ENCODE peak calls at places on chromosome 18, in seven cellular contexts. U, N, W, F, R, J and Y are unnamed samples.
A peak's percentile ranks its signal among the peaks of the same experiment; 100 is the strongest.

GRCh38 chr18:10127721-10128120 is 213.9 kb downstream of the VAPA start:
- DNase-seq in J (no peak), W (no peak), N (no peak), U (no peak), R (no peak), F (no peak), Y (no peak)

GRCh38 chr18:34595673-34596072 is 114.4 kb upstream of the DTNA start:
- DNase-seq in J (no peak), F (no peak), W (peak; percentile 1), U (no peak), R (no peak), N (peak; percentile 8), Y (no peak)

GRCh38 chr18:23302852-23303527 is 150.1 kb upstream of the RIOK3 start:
- DNase-seq in N (no peak), F (no peak), U (peak; percentile 60), W (no peak), R (no peak), J (no peak), Y (peak; percentile 70)

GRCh38 chr18:78980279-78980771 is 707 bp downstream of the SALL3 start:
- DNase-seq in F (no peak), J (no peak), W (no peak), N (no peak), R (no peak), U (peak; percentile 37), Y (no peak)

GRCh38 chr18:79581406-79581805 is 98.2 kb upstream of the CTDP1 start:
- DNase-seq in J (no peak), U (no peak), N (no peak), R (no peak), F (no peak), W (no peak), Y (peak; percentile 39)

GRCh38 chr18:26655614-26656400 is 107.5 kb upstream of the KCTD1 start:
- DNase-seq in F (peak; percentile 62), J (peak; percentile 48), W (peak; percentile 75), N (peak; percentile 59), U (peak; percentile 60), R (no peak), Y (no peak)

GRCh38 chr18:24837065-24837464 is 376.6 kb downstream of the HRH4 start:
- DNase-seq in W (no peak), F (no peak), R (no peak), J (no peak), N (peak; percentile 30), U (no peak), Y (no peak)

GRCh38 chr18:79515331-79515730 is 119.6 kb downstream of the NFATC1 start:
- DNase-seq in R (peak; percentile 43), W (no peak), J (no peak), N (no peak), U (peak; percentile 29), F (peak; percentile 27), Y (no peak)

GRCh38 chr18:57519668-57520424 is 66.7 kb downstream of the FECH start:
- DNase-seq in N (no peak), F (no peak), J (no peak), U (no peak), W (peak; percentile 5), R (no peak), Y (no peak)

GRCh38 chr18:79706006-79706405 is 26.4 kb downstream of the CTDP1 start:
- DNase-seq in J (no peak), W (no peak), U (no peak), R (no peak), N (no peak), F (no peak), Y (no peak)

GRCh38 chr18:37441821-37442220 is 123.8 kb downstream of the CELF4 start:
- DNase-seq in R (no peak), F (no peak), J (no peak), W (no peak), N (no peak), U (no peak), Y (no peak)

GRCh38 chr18:6205706-6206105 is 209.0 kb downstream of the L3MBTL4 start:
- DNase-seq in J (no peak), F (no peak), R (no peak), W (no peak), N (no peak), U (no peak), Y (peak; percentile 37)

GRCh38 chr18:75335511-75335910 is 92.0 kb downstream of the SMIM21 start:
- DNase-seq in W (no peak), U (no peak), N (no peak), J (no peak), R (no peak), F (no peak), Y (no peak)

GRCh38 chr18:8140841-8141501 is 468.3 kb upstream of the RAB12 start:
- DNase-seq in R (peak; percentile 66), J (peak; percentile 68), F (no peak), W (peak; percentile 19), U (no peak), N (peak; percentile 59), Y (peak; percentile 56)

GRCh38 chr18:62760403-62760734 is 45.0 kb downstream of the PHLPP1 start:
- DNase-seq in J (no peak), N (no peak), F (no peak), R (no peak), U (no peak), W (no peak), Y (no peak)

GRCh38 chr18:50453014-50453680 is 78.3 kb downstream of the SKA1 start:
- DNase-seq in F (no peak), R (no peak), N (no peak), J (no peak), W (no peak), U (no peak), Y (no peak)

GRCh38 chr18:28960146-28960545 is 783.2 kb upstream of the CDH2 start:
- DNase-seq in N (peak; percentile 59), F (no peak), J (no peak), R (no peak), U (no peak), W (no peak), Y (no peak)

GRCh38 chr18:24112464-24112863 is 26.4 kb upstream of the CABYR start:
- DNase-seq in W (no peak), F (no peak), U (no peak), J (no peak), N (no peak), R (no peak), Y (no peak)

GRCh38 chr18:63177259-63177658 is 142.3 kb downstream of the BCL2 start:
- DNase-seq in U (no peak), W (no peak), N (no peak), F (no peak), J (no peak), R (no peak), Y (no peak)

GRCh38 chr18:23884712-23885375 is 129.7 kb upstream of the TTC39C start:
- DNase-seq in J (no peak), R (no peak), F (no peak), W (no peak), U (peak; percentile 73), N (no peak), Y (no peak)

GRCh38 chr18:8706981-8707940 is 1.9 kb downstream of the MTCL1 start:
- DNase-seq in N (peak; percentile 83), R (no peak), J (peak; percentile 38), W (peak; percentile 82), F (no peak), U (peak; percentile 67), Y (peak; percentile 21)

GRCh38 chr18:13540783-13541182 is 185.6 kb downstream of the FAM210A start:
- DNase-seq in N (no peak), W (no peak), U (no peak), J (no peak), R (peak; percentile 57), F (no peak), Y (no peak)
- H3K4me1 ChIP-seq in N (no peaks in the 10 kb centered on the region), W (peaks cover 55% of the 10 kb centered on the region), U (peaks cover 22% of the 10 kb centered on the region), J (peaks cover 5% of the 10 kb centered on the region), R (no peaks in the 10 kb centered on the region), F (peaks cover 3% of the 10 kb centered on the region), Y (no peaks in the 10 kb centered on the region)

GRCh38 chr18:51513525-51513924 is 316.0 kb upstream of the MEX3C start:
- DNase-seq in U (no peak), J (no peak), R (no peak), N (no peak), W (peak; percentile 48), F (no peak), Y (no peak)
- H3K4me1 ChIP-seq in U (no peaks in the 10 kb centered on the region), J (no peaks in the 10 kb centered on the region), R (no peaks in the 10 kb centered on the region), N (no peaks in the 10 kb centered on the region), W (peaks cover 5% of the 10 kb centered on the region), F (no peaks in the 10 kb centered on the region), Y (no peaks in the 10 kb centered on the region)

GRCh38 chr18:55401275-55401620 is 186.7 kb downstream of the TCF4 start:
- DNase-seq in N (no peak), W (no peak), F (no peak), R (no peak), U (no peak), J (no peak), Y (no peak)

GRCh38 chr18:55401638-55402191 is 186.3 kb downstream of the TCF4 start:
- DNase-seq in R (no peak), U (no peak), F (peak; percentile 61), J (no peak), N (no peak), W (peak; percentile 5), Y (peak; percentile 74)

GRCh38 chr18:55398858-55399257 is 189.1 kb downstream of the TCF4 start:
- DNase-seq in F (no peak), R (no peak), W (no peak), J (no peak), N (no peak), U (no peak), Y (no peak)

GRCh38 chr18:55402731-55403405 is 185.1 kb downstream of the TCF4 start:
- DNase-seq in N (no peak), U (no peak), J (no peak), F (no peak), W (no peak), R (no peak), Y (no peak)

DNA sequence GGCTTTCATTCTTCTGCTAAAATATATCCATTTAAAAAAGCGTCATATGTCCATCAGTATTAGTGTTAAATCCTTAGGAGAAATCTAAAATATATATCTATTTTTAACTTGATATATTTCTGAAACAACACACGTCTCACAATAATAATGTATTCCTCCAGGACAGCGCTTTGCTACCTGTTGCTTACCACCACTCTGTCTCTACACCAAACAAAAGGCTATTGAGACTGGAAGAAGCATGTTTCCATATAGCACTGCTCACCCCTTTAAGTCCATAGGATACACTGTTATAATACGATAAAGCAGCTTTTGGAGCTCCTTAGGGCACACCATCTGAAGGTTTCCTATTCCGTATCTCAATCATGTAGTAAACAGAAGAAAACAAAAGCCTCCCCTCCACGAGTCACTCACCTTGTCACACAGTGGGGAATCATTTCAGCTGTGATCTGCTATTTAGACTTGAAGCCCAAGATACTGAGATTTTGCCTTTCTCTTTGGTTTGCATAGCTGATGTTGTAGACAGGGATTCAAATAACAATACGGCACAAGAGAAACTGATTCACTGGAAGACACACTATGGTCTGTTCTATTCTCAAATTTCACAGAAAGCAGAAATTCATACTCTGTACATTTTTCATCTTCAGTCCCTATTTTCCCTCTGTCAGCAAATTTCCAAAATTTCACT is 187.3 kb downstream of the TCF4 start:
- DNase-seq in N (no peak), W (no peak), R (no peak), J (no peak), F (no peak), U (no peak), Y (peak; percentile 52)
- H3K4me1 ChIP-seq in N (peaks cover 7% of the 10 kb centered on the region), W (peaks cover 15% of the 10 kb centered on the region), R (no peaks in the 10 kb centered on the region), J (peaks cover 59% of the 10 kb centered on the region), F (peaks cover 3% of the 10 kb centered on the region), U (no peaks in the 10 kb centered on the region), Y (peaks cover 54% of the 10 kb centered on the region)

DNA sequence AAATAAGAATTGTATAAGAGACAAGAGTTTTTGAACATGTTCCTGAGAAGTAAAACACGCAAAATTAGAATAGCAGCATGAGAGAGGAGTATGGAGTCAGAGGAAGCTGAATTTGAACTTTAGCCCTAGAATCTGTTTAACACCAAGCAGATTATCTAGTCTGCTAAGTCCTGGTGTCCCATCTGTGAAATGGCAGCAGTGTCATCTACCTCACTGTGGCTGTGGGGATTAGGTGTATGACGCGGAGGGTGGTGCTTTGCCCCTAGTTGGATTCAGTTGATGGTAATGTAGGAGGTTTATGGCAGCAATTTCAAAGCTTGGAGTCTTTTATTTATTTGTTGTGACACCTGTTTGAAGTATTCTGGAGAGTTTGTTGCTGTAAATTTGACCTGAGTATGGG is 79.2 kb downstream of the ZNF532 start:
- DNase-seq in J (no peak), U (no peak), W (no peak), R (no peak), F (no peak), N (no peak), Y (no peak)
- H3K4me1 ChIP-seq in J (peaks cover 6% of the 10 kb centered on the region), U (peaks cover 3% of the 10 kb centered on the region), W (peaks cover 33% of the 10 kb centered on the region), R (no peaks in the 10 kb centered on the region), F (no peaks in the 10 kb centered on the region), N (peaks cover 13% of the 10 kb centered on the region), Y (peaks cover 5% of the 10 kb centered on the region)